ENCODE peak calls at places on chromosomes 4 and X, in eight cellular contexts. Y is T-helper 1 cell; X is NCI-H69; I is GM23338; L is stimulated activated CD4-positive, alpha-beta T cell treated with anti-CD3 and anti-CD28 coated beads, Interleukin-4, amount 100 ng/mL, for 4 hours; D is brain microvascular endothelial cell; A is dorsolateral prefrontal cortex; H is ovary. E is an unnamed sample.

GRCh38 chr4:17981063-17981462 is 40.5 kb downstream of the LCORL start:
- DNase-seq in Y (no peak), X (no peak), I (no peak), L (no peak), D (no peak), A (no peak), H (no peak), E (no peak)

GRCh38 chr4:165974647-165975335 is 101.8 kb downstream of the TLL1 start:
- DNase-seq in Y (no peak), X (no peak), I (no peak), L (no peak), D (no peak), A (no peak), H (no peak), E (no peak)

GRCh38 chr4:3318561-3319021 is 25.8 kb downstream of the RGS12 start:
- DNase-seq in Y (no peak), X (peak; percentile 15), I (peak; percentile 92), L (no peak), D (no peak), A (peak; percentile 20), H (no peak), E (peak; percentile 91)

GRCh38 chr4:106314960-106315359 is 1.0 kb downstream of the TBCK start:
- DNase-seq in Y (no peak), X (peak; percentile 10), I (no peak), L (no peak), D (no peak), A (no peak), H (no peak), E (no peak)

GRCh38 chrX:96211953-96212352 is 472.7 kb upstream of the DIAPH2 start:
- DNase-seq in Y (no peak), X (peak; percentile 51), I (no peak), L (no peak), D (no peak), A (no peak), H (no peak), E (no peak)

GRCh38 chrX:153494541-153495361 is at the start of gene BGN:
- DNase-seq in Y (peak; percentile 7), X (peak; percentile 73), I (peak; percentile 52), L (no peak), D (no peak), A (peak; percentile 47), H (peak; percentile 69), E (peak; percentile 67)

GRCh38 chrX:72314881-72315280 is 9.2 kb upstream of the CITED1 start:
- DNase-seq in Y (no peak), X (peak; percentile 61), I (no peak), L (no peak), D (no peak), A (no peak), H (no peak), E (no peak)

GRCh38 chr4:38094419-38094818 is 134.2 kb downstream of the PTTG2 start:
- DNase-seq in Y (no peak), X (no peak), I (peak; percentile 38), L (no peak), D (no peak), A (no peak), H (peak; percentile 65), E (peak; percentile 92)

GRCh38 chr4:163335384-163335783 is 3.0 kb upstream of the NPY1R start:
- DNase-seq in Y (no peak), X (no peak), I (no peak), L (no peak), D (no peak), A (no peak), H (no peak), E (no peak)

GRCh38 chrX:40831750-40832149 is 96.4 kb upstream of the MED14 start:
- DNase-seq in Y (no peak), X (no peak), I (no peak), L (no peak), D (no peak), A (no peak), H (no peak), E (no peak)

GRCh38 chr4:106245176-106245575 is 70.8 kb downstream of the TBCK start:
- DNase-seq in Y (no peak), X (no peak), I (no peak), L (no peak), D (no peak), A (no peak), H (no peak), E (peak; percentile 38)